ENCODE peak calls at places on chromosomes 1 and 21, in seven cellular contexts. D, Q, F, T, M, V and W are unnamed samples.

GRCh38 chr1:228698017-228698329 is 37.3 kb upstream of the RHOU start:
- DNase-seq in V (no peak), T (no peak), F (no peak), Q (no peak), M (no peak), D (no peak), W (no peak)

GRCh38 chr1:54016343-54017282 is 1.4 kb downstream of the LDLRAD1 start:
- DNase-seq in M (no peak), Q (peak), D (no peak), T (no peak), F (peak), V (no peak), W (peak)

GRCh38 chr1:146049436-146049835 is 27.9 kb upstream of the HJV start:
- DNase-seq in M (no peak), Q (no peak), D (no peak), T (no peak), F (no peak), V (no peak), W (no peak)

GRCh38 chr1:154747841-154748766 is 122.0 kb downstream of the KCNN3 start:
- DNase-seq in V (no peak), T (peak), M (peak), D (no peak), Q (no peak), F (no peak), W (no peak)

GRCh38 chr1:145773423-145773822 is 50.5 kb downstream of the RNF115 start:
- DNase-seq in D (no peak), V (no peak), F (no peak), T (no peak), Q (no peak), M (no peak), W (no peak)

GRCh38 chr1:178282949-178283367 is 189.1 kb downstream of the RASAL2 start:
- DNase-seq in V (no peak), D (no peak), M (no peak), Q (peak), T (peak), F (peak), W (peak)

GRCh38 chr1:151312439-151313225 is 14.6 kb downstream of the PI4KB start:
- DNase-seq in Q (no peak), M (no peak), D (no peak), F (no peak), V (no peak), T (no peak), W (no peak)

GRCh38 chr1:165056914-165057313 is 299.6 kb downstream of the LMX1A start:
- DNase-seq in V (no peak), D (no peak), F (no peak), T (no peak), M (no peak), Q (no peak), W (no peak)

GRCh38 chr21:35559881-35560280 is 500.4 kb downstream of the SETD4 start:
- DNase-seq in M (no peak), D (no peak), V (no peak), F (peak), T (no peak), Q (no peak), W (no peak)

GRCh38 chr1:178530037-178530402 is 17.1 kb downstream of the TEX35 start:
- DNase-seq in V (no peak), T (no peak), Q (peak), M (no peak), D (no peak), F (peak), W (peak)

GRCh38 chr1:33810571-33810970 is 53.3 kb upstream of the HMGB4 start:
- DNase-seq in Q (no peak), D (no peak), M (no peak), V (no peak), F (no peak), T (no peak), W (no peak)

GRCh38 chr1:171310661-171311087 is 3.3 kb upstream of the FMO4 start:
- DNase-seq in F (no peak), M (no peak), Q (no peak), V (no peak), D (no peak), T (no peak), W (no peak)

GRCh38 chr1:47675047-47675675 is 237.3 kb downstream of the FOXD2 start:
- DNase-seq in T (no peak), F (no peak), Q (no peak), V (no peak), D (no peak), M (no peak), W (no peak)

GRCh38 chr1:238664139-238664538 is 722.2 kb upstream of the CHRM3 start:
- DNase-seq in V (no peak), T (no peak), F (no peak), M (no peak), D (no peak), Q (no peak), W (no peak)

GRCh38 chr1:3067301-3067670 is 1.7 kb upstream of the PRDM16 start:
- DNase-seq in T (no peak), M (no peak), Q (no peak), F (no peak), D (no peak), V (no peak), W (no peak)

GRCh38 chr1:22177354-22178003 is 34.6 kb upstream of the WNT4 start:
- DNase-seq in M (no peak), Q (no peak), V (no peak), T (peak), F (no peak), D (no peak), W (no peak)

GRCh38 chr1:6779089-6779805 is 6.0 kb upstream of the CAMTA1 start:
- DNase-seq in T (peak), V (no peak), F (no peak), M (no peak), D (no peak), Q (no peak), W (no peak)

GRCh38 chr1:54772951-54773350 is 8.6 kb upstream of the PARS2 start:
- DNase-seq in D (no peak), V (no peak), F (no peak), M (no peak), Q (no peak), T (no peak), W (no peak)

GRCh38 chr1:199688133-199688676 is 339.3 kb upstream of the NR5A2 start:
- DNase-seq in T (no peak), Q (no peak), V (no peak), M (no peak), D (no peak), F (no peak), W (no peak)

GRCh38 chr1:46637444-46638083 is 21.0 kb upstream of the MOB3C start:
- DNase-seq in M (no peak), D (no peak), V (no peak), T (no peak), Q (no peak), F (no peak), W (no peak)

GRCh38 chr1:198932351-198932991 is 293.6 kb downstream of the PTPRC start:
- DNase-seq in T (no peak), V (no peak), M (no peak), D (no peak), Q (peak), F (no peak), W (peak)

GRCh38 chr1:200207711-200208126 is 180.2 kb downstream of the NR5A2 start:
- DNase-seq in D (no peak), V (no peak), Q (no peak), F (no peak), M (no peak), T (peak), W (no peak)

GRCh38 chr1:12714710-12715500 is 1.0 kb upstream of the AADACL3 start:
- DNase-seq in M (no peak), F (peak), T (no peak), V (no peak), D (no peak), Q (no peak), W (no peak)

GRCh38 chr1:38817958-38818705 is 41.4 kb downstream of the RRAGC start:
- DNase-seq in T (peak), D (no peak), V (peak), F (no peak), M (peak), Q (peak), W (no peak)

GRCh38 chr1:203025721-203026665 is at the start of gene PPFIA4:
- DNase-seq in D (peak), V (peak), F (peak), Q (peak), M (peak), T (peak), W (peak)

GRCh38 chr1:114330451-114330983 is 176.8 kb upstream of the SYT6 start:
- DNase-seq in T (no peak), M (peak), V (no peak), F (no peak), Q (no peak), D (no peak), W (no peak)

GRCh38 chr1:172654535-172654934 is 4.4 kb upstream of the FASLG start:
- DNase-seq in M (no peak), T (no peak), D (no peak), V (no peak), F (peak), Q (peak), W (peak)

GRCh38 chr1:25912076-25912831 is 6.0 kb upstream of the STMN1 start:
- DNase-seq in Q (no peak), V (no peak), F (peak), M (no peak), T (no peak), D (no peak), W (no peak)